ENCODE peak calls at places on chromosomes 16 and 17, in ten cellular contexts. I is NCI-H146; Y is mucosa of descending colon; E is HFFc6; T is CD4-positive, alpha-beta T cell; R is left cardiac atrium; P is HTR-8/SVneo; M is ureter; X is fibroblast of mammary gland; H is NCI-H1092. B is an unnamed sample.
A peak's percentile ranks its signal among the peaks of the same experiment; 100 is the strongest.

GRCh38 chr17:82200743-82201497 is 11.7 kb downstream of the CCDC57 start:
- DNase-seq in H (no peak), R (no peak), I (no peak), T (peak; percentile 53), E (no peak), M (no peak), Y (no peak), X (no peak), P (no peak), B (no peak)

GRCh38 chr16:46607529-46607928 is 13.7 kb downstream of the SHCBP1 start:
- DNase-seq in Y (no peak), T (no peak), H (no peak), E (peak; percentile 69), P (peak; percentile 19), I (peak; percentile 5), M (no peak), X (peak; percentile 72), R (no peak), B (no peak)

GRCh38 chr17:8968503-8968902 is 3.0 kb upstream of the PIK3R5 start:
- DNase-seq in M (no peak), X (no peak), E (no peak), H (no peak), T (no peak), R (no peak), Y (no peak), I (no peak), P (no peak), B (no peak)

GRCh38 chr16:85689950-85690320 is 1.2 kb upstream of the GINS2 start:
- DNase-seq in I (no peak), M (no peak), P (no peak), E (no peak), Y (no peak), R (no peak), H (no peak), X (no peak), T (no peak), B (no peak)

GRCh38 chr16:48041861-48042435 is 113.8 kb downstream of the ABCC12 start:
- DNase-seq in E (no peak), T (no peak), R (no peak), M (no peak), H (no peak), X (no peak), Y (no peak), I (peak; percentile 0), P (no peak), B (no peak)

GRCh38 chr17:77892031-77892430 is 66.5 kb upstream of the TNRC6C start:
- DNase-seq in E (no peak), P (no peak), M (no peak), H (no peak), R (no peak), X (no peak), I (no peak), T (no peak), Y (no peak), B (no peak)

GRCh38 chr17:32486091-32486700 is 597 bp upstream of the CDK5R1 start:
- DNase-seq in Y (peak; percentile 84), T (peak; percentile 55), I (peak; percentile 90), H (peak; percentile 80), M (peak; percentile 49), E (peak; percentile 40), P (peak; percentile 69), X (peak; percentile 61), R (peak; percentile 78), B (peak; percentile 68)

GRCh38 chr16:86768999-86769398 is 190.7 kb downstream of the FOXL1 start:
- DNase-seq in P (no peak), R (no peak), Y (no peak), I (no peak), H (no peak), T (no peak), E (no peak), X (peak; percentile 49), M (no peak), B (no peak)

GRCh38 chr16:69346683-69347082 is 4.9 kb downstream of the TMED6 start:
- DNase-seq in R (no peak), T (no peak), Y (no peak), P (no peak), M (no peak), E (no peak), I (no peak), X (no peak), H (no peak), B (no peak)

GRCh38 chr16:80932725-80933124 is 74.0 kb downstream of the CMC2 start:
- DNase-seq in X (peak; percentile 92), R (peak; percentile 83), I (no peak), M (peak; percentile 52), T (no peak), H (no peak), E (peak; percentile 97), Y (peak; percentile 48), P (peak; percentile 73), B (no peak)

GRCh38 chr17:48544356-48545021 is 420 bp downstream of the HOXB2 start:
- DNase-seq in E (no peak), R (peak; percentile 86), H (peak; percentile 63), P (peak; percentile 64), I (peak; percentile 34), Y (peak; percentile 81), M (peak; percentile 74), T (peak; percentile 24), X (peak; percentile 91), B (no peak)

GRCh38 chr17:81717766-81718089 is 5.6 kb downstream of the SLC25A10 start:
- DNase-seq in M (no peak), E (no peak), H (no peak), Y (no peak), T (no peak), I (no peak), R (no peak), X (no peak), P (no peak), B (no peak)

GRCh38 chr17:58595194-58595792 is 80.9 kb upstream of the MTMR4 start:
- DNase-seq in X (no peak), I (no peak), Y (no peak), P (no peak), H (no peak), M (no peak), E (no peak), R (no peak), T (no peak), B (no peak)

GRCh38 chr17:43619696-43620095 is 42.0 kb downstream of the MEOX1 start:
- DNase-seq in H (no peak), E (no peak), R (no peak), I (no peak), T (no peak), X (no peak), M (no peak), Y (no peak), P (no peak), B (no peak)

GRCh38 chr16:82609140-82609539 is 17.6 kb upstream of the CDH13 start:
- DNase-seq in X (no peak), R (peak; percentile 59), P (no peak), Y (no peak), M (no peak), T (no peak), H (no peak), E (no peak), I (no peak), B (no peak)

GRCh38 chr17:65559802-65560627 is 1.4 kb downstream of the AXIN2 start:
- DNase-seq in H (no peak), T (no peak), R (peak; percentile 43), E (no peak), X (no peak), P (peak; percentile 48), I (peak; percentile 45), Y (peak; percentile 69), M (no peak), B (no peak)

GRCh38 chr16:14399397-14400284 is 230.4 kb downstream of the PARN start:
- DNase-seq in M (no peak), H (no peak), E (peak; percentile 65), Y (no peak), T (no peak), X (peak; percentile 83), I (peak; percentile 47), P (peak; percentile 47), R (peak; percentile 49), B (no peak)

GRCh38 chr16:55454861-55455260 is 24.1 kb upstream of the MMP2 start:
- DNase-seq in X (no peak), Y (no peak), P (no peak), M (no peak), I (no peak), T (no peak), H (no peak), E (no peak), R (no peak), B (no peak)

GRCh38 chr17:12230411-12230810 is 209.7 kb downstream of the MAP2K4 start:
- DNase-seq in H (no peak), X (peak; percentile 14), M (no peak), P (no peak), E (no peak), R (no peak), T (no peak), I (no peak), Y (no peak), B (no peak)

GRCh38 chr17:53780320-53780719 is 42.4 kb upstream of the KIF2B start:
- DNase-seq in P (no peak), H (no peak), E (no peak), Y (no peak), M (no peak), I (no peak), T (no peak), R (no peak), X (no peak), B (no peak)

GRCh38 chr17:30405161-30405560 is 26.4 kb downstream of the CPD start:
- DNase-seq in E (no peak), H (no peak), I (peak; percentile 95), T (no peak), M (no peak), Y (no peak), P (no peak), X (no peak), R (no peak), B (no peak)

GRCh38 chr16:66758086-66758485 is 6.7 kb upstream of the DYNC1LI2 start:
- DNase-seq in T (no peak), I (no peak), X (no peak), R (no peak), M (no peak), Y (no peak), H (no peak), P (no peak), E (no peak), B (no peak)

GRCh38 chr17:50908860-50909764 is 43.0 kb upstream of the TOB1 start:
- DNase-seq in Y (peak; percentile 58), E (no peak), P (no peak), T (peak; percentile 50), I (peak; percentile 85), R (peak; percentile 59), H (no peak), X (no peak), M (peak; percentile 70), B (peak; percentile 32)